ENCODE peak calls at places on chromosomes 4 and X, in four cellular contexts. J is fibroblast of pulmonary artery, M is GM12865, Z is choroid plexus epithelial cell. I is an unnamed sample.

GRCh38 chr4:109319684-109320083 is 17.2 kb upstream of the COL25A1 start:
- DNase-seq in Z (no peak), J (no peak), M (peak), I (no peak)

GRCh38 chr4:176277162-176277904 is 8.3 kb upstream of the ASB5 start:
- DNase-seq in Z (peak), J (peak), M (peak), I (peak)

GRCh38 chrX:18873189-18873791 is 110.6 kb downstream of the PHKA2 start:
- DNase-seq in Z (peak), M (no peak), J (peak), I (peak)

GRCh38 chrX:125262836-125263235 is 56.8 kb upstream of the TEX13C start:
- DNase-seq in Z (no peak), M (no peak), J (no peak), I (no peak)

GRCh38 chr4:7415927-7416686 is 18.6 kb downstream of the PSAPL1 start:
- DNase-seq in M (no peak), J (no peak), Z (no peak), I (no peak)

GRCh38 chr4:52423967-52424366 is 235.1 kb downstream of the USP46 start:
- DNase-seq in M (peak), J (no peak), Z (no peak), I (no peak)

GRCh38 chr4:3369781-3370660 is 71.7 kb upstream of the HGFAC start:
- DNase-seq in Z (peak), J (peak), M (peak), I (peak)

GRCh38 chr4:8831221-8832129 is 40.2 kb downstream of the HMX1 start:
- DNase-seq in J (no peak), M (no peak), Z (no peak), I (no peak)

GRCh38 chr4:187006189-187006618 is 282.5 kb upstream of the FAT1 start:
- DNase-seq in Z (peak), J (peak), M (no peak), I (peak)

GRCh38 chr4:3699678-3700077 is 66.5 kb upstream of the ADRA2C start:
- DNase-seq in Z (no peak), J (no peak), M (no peak), I (no peak)

DNA sequence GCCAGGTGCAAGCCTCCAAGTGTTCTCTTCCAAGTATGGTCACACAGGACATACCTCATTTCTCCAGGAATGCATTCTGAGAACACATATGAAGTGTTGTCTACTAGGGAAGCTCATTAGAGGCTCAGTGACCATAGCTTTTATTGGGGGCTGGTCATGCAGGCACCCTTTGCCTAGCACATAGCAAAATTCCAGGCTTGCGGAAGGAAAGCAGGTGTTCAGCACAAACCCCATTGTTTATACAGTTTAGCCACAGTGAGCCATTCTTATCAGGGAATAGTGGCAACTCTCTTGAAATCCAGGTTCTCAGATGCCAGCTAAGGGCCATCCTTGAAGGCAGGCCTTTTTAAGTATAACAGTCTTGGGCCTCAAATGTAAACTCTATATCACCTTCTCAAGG is 339.4 kb upstream of the ZCCHC13 start:
- DNase-seq in J (no peak), Z (no peak), M (no peak), I (no peak)
- H3K4me3 ChIP-seq in J (no peak), Z (no peak), M (no peak), I (no peak)

GRCh38 chr4:1712216-1713002 is at the start of gene SLBP:
- DNase-seq in J (peak), M (peak), Z (peak), I (peak)

GRCh38 chr4:1713003-1713397 is 881 bp upstream of the SLBP start:
- DNase-seq in M (no peak), Z (no peak), J (no peak), I (no peak)

GRCh38 chr4:1716065-1716945 is 4.2 kb upstream of the SLBP start:
- DNase-seq in Z (no peak), M (no peak), J (no peak), I (no peak)

GRCh38 chr4:1715002-1715761 is 3.1 kb upstream of the SLBP start:
- DNase-seq in Z (no peak), J (no peak), M (peak), I (peak)

GRCh38 chr4:1714303-1715001 is 2.3 kb upstream of the SLBP start:
- DNase-seq in J (no peak), Z (no peak), M (peak), I (peak)
- H3K4me3 ChIP-seq in J (no peak), Z (no peak), M (peak), I (no peak)

DNA sequence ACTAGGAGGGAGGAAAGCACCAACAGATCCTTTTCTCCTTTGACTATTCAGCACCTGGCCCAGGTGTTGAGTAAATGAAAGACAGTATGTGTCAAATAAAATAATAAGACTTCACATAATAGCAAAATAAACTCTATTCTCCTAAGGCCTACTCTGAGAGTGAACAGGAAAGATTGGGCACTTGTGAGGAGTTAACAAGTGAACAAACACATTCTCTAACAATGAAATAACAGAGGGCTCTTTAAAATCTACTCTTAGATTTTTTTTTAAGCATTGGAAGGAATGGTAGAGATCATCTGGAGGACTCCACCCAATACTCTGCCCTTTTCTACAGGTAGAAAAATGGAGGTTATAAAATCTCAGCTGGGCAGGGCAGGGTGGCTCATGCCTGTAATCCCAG is 39.1 kb upstream of the NOCT start:
- DNase-seq in Z (no peak), M (no peak), J (no peak), I (no peak)
- H3K4me3 ChIP-seq in Z (no peak), M (no peak), J (no peak), I (no peak)

DNA sequence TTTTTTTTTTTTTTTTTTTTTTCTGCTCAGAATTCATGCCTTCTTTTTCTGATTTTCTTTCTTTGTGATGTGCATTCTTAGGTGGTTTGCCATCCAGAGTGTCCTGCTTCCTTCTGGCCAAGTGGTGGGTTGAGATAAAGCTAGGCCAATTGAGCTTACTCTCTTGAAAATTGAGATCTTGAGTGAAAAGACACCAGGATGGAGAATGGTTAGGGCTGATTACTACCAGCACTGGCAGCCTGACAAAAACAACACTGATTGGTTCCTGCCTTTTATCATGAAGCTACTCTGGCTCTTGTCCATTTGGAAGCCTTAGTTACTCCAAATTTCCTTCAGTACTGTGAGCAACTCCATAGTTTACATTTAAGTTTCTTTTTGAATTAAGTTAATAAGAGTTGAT is 404.1 kb downstream of the PPARGC1A start:
- DNase-seq in M (no peak), Z (no peak), J (peak), I (no peak)
- H3K4me3 ChIP-seq in M (no peak), Z (no peak), J (no peak), I (no peak)

DNA sequence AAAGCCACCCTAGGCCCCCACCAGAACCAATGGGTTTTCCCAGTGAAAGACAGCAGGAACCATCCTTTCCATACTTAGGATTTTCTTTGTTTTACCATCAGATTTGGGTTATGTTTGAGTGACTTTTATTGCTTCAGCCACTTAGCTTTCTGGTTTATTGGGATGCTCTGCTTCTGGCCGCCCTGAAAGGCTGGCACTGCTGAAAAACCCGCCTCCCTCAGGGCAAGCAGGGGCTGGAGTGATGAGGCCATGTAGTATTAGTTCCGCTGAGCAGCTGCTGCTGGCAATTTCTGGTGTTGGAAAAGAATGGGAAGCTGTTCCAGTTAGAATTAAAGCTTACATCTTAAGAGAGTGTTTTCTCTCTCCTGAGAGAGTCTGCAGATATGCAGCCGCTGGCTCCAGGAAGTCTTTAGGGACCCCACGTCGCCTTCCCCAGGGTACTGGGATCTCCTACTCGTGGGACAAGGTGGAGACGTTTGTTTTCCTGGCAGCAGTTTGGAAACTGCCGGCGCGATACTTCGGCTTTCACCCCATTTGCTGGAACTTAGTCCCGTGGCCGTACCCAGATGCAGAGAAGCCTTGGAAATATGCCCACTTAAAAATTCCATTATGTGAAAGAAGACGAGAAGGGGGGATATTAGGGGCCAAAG is 72.4 kb downstream of the TMEM131L start:
- DNase-seq in Z (peak), J (peak), M (no peak), I (peak)
- H3K4me3 ChIP-seq in Z (peak), J (peak), M (no peak), I (peak)

DNA sequence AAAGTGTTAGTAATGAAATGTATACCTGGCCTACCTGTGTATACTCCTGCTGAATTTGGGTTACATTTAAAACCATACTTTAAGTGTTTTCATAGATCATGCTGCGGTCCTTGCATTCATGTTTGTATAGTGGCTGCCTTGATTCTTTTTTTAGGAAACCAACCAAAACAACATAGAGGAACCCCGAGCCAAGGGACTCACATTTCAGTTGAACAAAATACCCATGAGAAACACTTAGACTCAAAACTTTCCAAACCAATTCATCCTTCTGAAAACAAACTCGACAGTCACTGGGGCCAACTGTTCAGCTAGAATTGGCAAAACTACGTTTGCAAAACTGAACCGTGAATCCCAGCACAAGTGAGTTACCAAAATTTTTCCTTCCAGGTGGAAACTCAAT is 1.4 kb downstream of the ADGRA3 start:
- DNase-seq in Z (peak), J (peak), M (no peak), I (peak)
- H3K4me3 ChIP-seq in Z (peak), J (peak), M (peak), I (peak)